ENCODE peak calls at places on chromosomes 6 and 20, in eight cellular contexts. One of them, this sample, is unnamed.

GRCh38 chr6:117906905-117907599 is at the start of gene SLC35F1:
- DNase-seq in lower leg skin: no peak
- DNase-seq in stimulated activated CD8-positive, alpha-beta memory T cell treated with anti-CD3 and anti-CD28 coated beads, Interleukin-7, amount 100 ng/mL, for 48 hours: no peak
- DNase-seq in T-cell: no peak
- DNase-seq in Daoy: peak
- DNase-seq in bronchial epithelial cell: no peak
- DNase-seq in anterior cingulate cortex: peak
- DNase-seq in fibroblast of lung: peak
- DNase-seq in this sample: no peak

GRCh38 chr6:163391983-163392382 is 22.5 kb upstream of the QKI start:
- DNase-seq in lower leg skin: no peak
- DNase-seq in stimulated activated CD8-positive, alpha-beta memory T cell treated with anti-CD3 and anti-CD28 coated beads, Interleukin-7, amount 100 ng/mL, for 48 hours: no peak
- DNase-seq in T-cell: no peak
- DNase-seq in Daoy: peak
- DNase-seq in bronchial epithelial cell: peak
- DNase-seq in anterior cingulate cortex: no peak
- DNase-seq in fibroblast of lung: no peak
- DNase-seq in this sample: no peak

GRCh38 chr6:125888989-125889656 is 67.4 kb upstream of the HINT3 start:
- DNase-seq in lower leg skin: no peak
- DNase-seq in stimulated activated CD8-positive, alpha-beta memory T cell treated with anti-CD3 and anti-CD28 coated beads, Interleukin-7, amount 100 ng/mL, for 48 hours: no peak
- DNase-seq in T-cell: peak
- DNase-seq in Daoy: peak
- DNase-seq in bronchial epithelial cell: peak
- DNase-seq in anterior cingulate cortex: no peak
- DNase-seq in fibroblast of lung: peak
- DNase-seq in this sample: peak

GRCh38 chr20:4167261-4168004 is 152.1 kb upstream of the RNF24 start:
- DNase-seq in lower leg skin: no peak
- DNase-seq in stimulated activated CD8-positive, alpha-beta memory T cell treated with anti-CD3 and anti-CD28 coated beads, Interleukin-7, amount 100 ng/mL, for 48 hours: no peak
- DNase-seq in T-cell: no peak
- DNase-seq in Daoy: no peak
- DNase-seq in bronchial epithelial cell: no peak
- DNase-seq in anterior cingulate cortex: peak
- DNase-seq in fibroblast of lung: no peak
- DNase-seq in this sample: no peak

GRCh38 chr6:149876241-149876933 is 12.2 kb upstream of the LRP11 start:
- DNase-seq in lower leg skin: no peak
- DNase-seq in stimulated activated CD8-positive, alpha-beta memory T cell treated with anti-CD3 and anti-CD28 coated beads, Interleukin-7, amount 100 ng/mL, for 48 hours: no peak
- DNase-seq in T-cell: no peak
- DNase-seq in Daoy: no peak
- DNase-seq in bronchial epithelial cell: no peak
- DNase-seq in anterior cingulate cortex: no peak
- DNase-seq in fibroblast of lung: no peak
- DNase-seq in this sample: no peak

GRCh38 chr6:140546640-140547039 is 1172.2 kb upstream of the CITED2 start:
- DNase-seq in lower leg skin: no peak
- DNase-seq in stimulated activated CD8-positive, alpha-beta memory T cell treated with anti-CD3 and anti-CD28 coated beads, Interleukin-7, amount 100 ng/mL, for 48 hours: no peak
- DNase-seq in T-cell: no peak
- DNase-seq in Daoy: no peak
- DNase-seq in bronchial epithelial cell: peak
- DNase-seq in anterior cingulate cortex: no peak
- DNase-seq in fibroblast of lung: peak
- DNase-seq in this sample: no peak

GRCh38 chr20:36400901-36401300 is 94.8 kb downstream of the DLGAP4 start:
- DNase-seq in lower leg skin: no peak
- DNase-seq in stimulated activated CD8-positive, alpha-beta memory T cell treated with anti-CD3 and anti-CD28 coated beads, Interleukin-7, amount 100 ng/mL, for 48 hours: no peak
- DNase-seq in T-cell: no peak
- DNase-seq in Daoy: no peak
- DNase-seq in bronchial epithelial cell: no peak
- DNase-seq in anterior cingulate cortex: no peak
- DNase-seq in fibroblast of lung: no peak
- DNase-seq in this sample: no peak

GRCh38 chr6:158322724-158323560 is 10.7 kb downstream of the TULP4 start:
- DNase-seq in lower leg skin: no peak
- DNase-seq in stimulated activated CD8-positive, alpha-beta memory T cell treated with anti-CD3 and anti-CD28 coated beads, Interleukin-7, amount 100 ng/mL, for 48 hours: no peak
- DNase-seq in T-cell: no peak
- DNase-seq in Daoy: no peak
- DNase-seq in bronchial epithelial cell: peak
- DNase-seq in anterior cingulate cortex: no peak
- DNase-seq in fibroblast of lung: peak
- DNase-seq in this sample: no peak

GRCh38 chr20:47887064-47887463 is 101.8 kb upstream of the SULF2 start:
- DNase-seq in lower leg skin: peak
- DNase-seq in stimulated activated CD8-positive, alpha-beta memory T cell treated with anti-CD3 and anti-CD28 coated beads, Interleukin-7, amount 100 ng/mL, for 48 hours: no peak
- DNase-seq in T-cell: no peak
- DNase-seq in Daoy: no peak
- DNase-seq in bronchial epithelial cell: no peak
- DNase-seq in anterior cingulate cortex: no peak
- DNase-seq in fibroblast of lung: no peak
- DNase-seq in this sample: no peak

GRCh38 chr6:158849899-158850806 is 31.0 kb upstream of the EZR start:
- DNase-seq in lower leg skin: no peak
- DNase-seq in stimulated activated CD8-positive, alpha-beta memory T cell treated with anti-CD3 and anti-CD28 coated beads, Interleukin-7, amount 100 ng/mL, for 48 hours: peak
- DNase-seq in T-cell: peak
- DNase-seq in Daoy: peak
- DNase-seq in bronchial epithelial cell: peak
- DNase-seq in anterior cingulate cortex: no peak
- DNase-seq in fibroblast of lung: peak
- DNase-seq in this sample: peak

GRCh38 chr20:59812286-59813125 is 120.9 kb downstream of the SYCP2 start:
- DNase-seq in lower leg skin: peak
- DNase-seq in stimulated activated CD8-positive, alpha-beta memory T cell treated with anti-CD3 and anti-CD28 coated beads, Interleukin-7, amount 100 ng/mL, for 48 hours: no peak
- DNase-seq in T-cell: no peak
- DNase-seq in Daoy: no peak
- DNase-seq in bronchial epithelial cell: no peak
- DNase-seq in anterior cingulate cortex: no peak
- DNase-seq in fibroblast of lung: no peak
- DNase-seq in this sample: no peak

GRCh38 chr6:3741477-3741871 is 10.0 kb downstream of the PXDC1 start:
- DNase-seq in lower leg skin: peak
- DNase-seq in stimulated activated CD8-positive, alpha-beta memory T cell treated with anti-CD3 and anti-CD28 coated beads, Interleukin-7, amount 100 ng/mL, for 48 hours: no peak
- DNase-seq in T-cell: no peak
- DNase-seq in Daoy: no peak
- DNase-seq in bronchial epithelial cell: no peak
- DNase-seq in anterior cingulate cortex: no peak
- DNase-seq in fibroblast of lung: no peak
- DNase-seq in this sample: no peak

GRCh38 chr6:157808405-157808950 is 14.6 kb upstream of the SNX9 start:
- DNase-seq in lower leg skin: no peak
- DNase-seq in stimulated activated CD8-positive, alpha-beta memory T cell treated with anti-CD3 and anti-CD28 coated beads, Interleukin-7, amount 100 ng/mL, for 48 hours: no peak
- DNase-seq in T-cell: no peak
- DNase-seq in Daoy: no peak
- DNase-seq in bronchial epithelial cell: no peak
- DNase-seq in anterior cingulate cortex: no peak
- DNase-seq in fibroblast of lung: no peak
- DNase-seq in this sample: no peak

GRCh38 chr6:160278311-160278710 is 19.7 kb upstream of the SLC22A2 start:
- DNase-seq in lower leg skin: no peak
- DNase-seq in stimulated activated CD8-positive, alpha-beta memory T cell treated with anti-CD3 and anti-CD28 coated beads, Interleukin-7, amount 100 ng/mL, for 48 hours: no peak
- DNase-seq in T-cell: no peak
- DNase-seq in Daoy: no peak
- DNase-seq in bronchial epithelial cell: no peak
- DNase-seq in anterior cingulate cortex: no peak
- DNase-seq in fibroblast of lung: no peak
- DNase-seq in this sample: no peak

GRCh38 chr20:34980543-34981213 is 25.0 kb downstream of the MYH7B start:
- DNase-seq in lower leg skin: no peak
- DNase-seq in stimulated activated CD8-positive, alpha-beta memory T cell treated with anti-CD3 and anti-CD28 coated beads, Interleukin-7, amount 100 ng/mL, for 48 hours: no peak
- DNase-seq in T-cell: no peak
- DNase-seq in Daoy: no peak
- DNase-seq in bronchial epithelial cell: no peak
- DNase-seq in anterior cingulate cortex: no peak
- DNase-seq in fibroblast of lung: peak
- DNase-seq in this sample: no peak

GRCh38 chr6:88517737-88518136 is 351.6 kb upstream of the CNR1 start:
- DNase-seq in lower leg skin: no peak
- DNase-seq in stimulated activated CD8-positive, alpha-beta memory T cell treated with anti-CD3 and anti-CD28 coated beads, Interleukin-7, amount 100 ng/mL, for 48 hours: no peak
- DNase-seq in T-cell: no peak
- DNase-seq in Daoy: no peak
- DNase-seq in bronchial epithelial cell: no peak
- DNase-seq in anterior cingulate cortex: no peak
- DNase-seq in fibroblast of lung: no peak
- DNase-seq in this sample: no peak

GRCh38 chr6:68777956-68778355 is 142.9 kb downstream of the ADGRB3 start:
- DNase-seq in lower leg skin: no peak
- DNase-seq in stimulated activated CD8-positive, alpha-beta memory T cell treated with anti-CD3 and anti-CD28 coated beads, Interleukin-7, amount 100 ng/mL, for 48 hours: no peak
- DNase-seq in T-cell: no peak
- DNase-seq in Daoy: no peak
- DNase-seq in bronchial epithelial cell: peak
- DNase-seq in anterior cingulate cortex: no peak
- DNase-seq in fibroblast of lung: peak
- DNase-seq in this sample: no peak

GRCh38 chr6:87926072-87926471 is 121.6 kb upstream of the SPACA1 start:
- DNase-seq in lower leg skin: no peak
- DNase-seq in stimulated activated CD8-positive, alpha-beta memory T cell treated with anti-CD3 and anti-CD28 coated beads, Interleukin-7, amount 100 ng/mL, for 48 hours: no peak
- DNase-seq in T-cell: no peak
- DNase-seq in Daoy: no peak
- DNase-seq in bronchial epithelial cell: no peak
- DNase-seq in anterior cingulate cortex: no peak
- DNase-seq in fibroblast of lung: no peak
- DNase-seq in this sample: no peak

GRCh38 chr6:2432258-2432657 is 186.9 kb upstream of the GMDS start:
- DNase-seq in lower leg skin: no peak
- DNase-seq in stimulated activated CD8-positive, alpha-beta memory T cell treated with anti-CD3 and anti-CD28 coated beads, Interleukin-7, amount 100 ng/mL, for 48 hours: no peak
- DNase-seq in T-cell: no peak
- DNase-seq in Daoy: peak
- DNase-seq in bronchial epithelial cell: peak
- DNase-seq in anterior cingulate cortex: no peak
- DNase-seq in fibroblast of lung: peak
- DNase-seq in this sample: no peak

GRCh38 chr20:2297352-2297717 is 1.5 kb downstream of the TGM3 start:
- DNase-seq in lower leg skin: peak
- DNase-seq in stimulated activated CD8-positive, alpha-beta memory T cell treated with anti-CD3 and anti-CD28 coated beads, Interleukin-7, amount 100 ng/mL, for 48 hours: no peak
- DNase-seq in T-cell: no peak
- DNase-seq in Daoy: peak
- DNase-seq in bronchial epithelial cell: no peak
- DNase-seq in anterior cingulate cortex: no peak
- DNase-seq in fibroblast of lung: no peak
- DNase-seq in this sample: no peak

GRCh38 chr20:37729909-37730308 is 36.1 kb downstream of the CTNNBL1 start:
- DNase-seq in lower leg skin: no peak
- DNase-seq in stimulated activated CD8-positive, alpha-beta memory T cell treated with anti-CD3 and anti-CD28 coated beads, Interleukin-7, amount 100 ng/mL, for 48 hours: no peak
- DNase-seq in T-cell: no peak
- DNase-seq in Daoy: no peak
- DNase-seq in bronchial epithelial cell: peak
- DNase-seq in anterior cingulate cortex: no peak
- DNase-seq in fibroblast of lung: no peak
- DNase-seq in this sample: no peak

GRCh38 chr6:163820745-163821456 is 406.4 kb downstream of the QKI start:
- DNase-seq in lower leg skin: peak
- DNase-seq in stimulated activated CD8-positive, alpha-beta memory T cell treated with anti-CD3 and anti-CD28 coated beads, Interleukin-7, amount 100 ng/mL, for 48 hours: no peak
- DNase-seq in T-cell: no peak
- DNase-seq in Daoy: no peak
- DNase-seq in bronchial epithelial cell: no peak
- DNase-seq in anterior cingulate cortex: no peak
- DNase-seq in fibroblast of lung: no peak
- DNase-seq in this sample: no peak

GRCh38 chr6:46734867-46735719 is at the start of gene PLA2G7:
- DNase-seq in lower leg skin: no peak
- DNase-seq in stimulated activated CD8-positive, alpha-beta memory T cell treated with anti-CD3 and anti-CD28 coated beads, Interleukin-7, amount 100 ng/mL, for 48 hours: no peak
- DNase-seq in T-cell: no peak
- DNase-seq in Daoy: peak
- DNase-seq in bronchial epithelial cell: peak
- DNase-seq in anterior cingulate cortex: peak
- DNase-seq in fibroblast of lung: peak
- DNase-seq in this sample: no peak

GRCh38 chr20:31560094-31560899 is 44.8 kb upstream of the ID1 start:
- DNase-seq in lower leg skin: peak
- DNase-seq in stimulated activated CD8-positive, alpha-beta memory T cell treated with anti-CD3 and anti-CD28 coated beads, Interleukin-7, amount 100 ng/mL, for 48 hours: no peak
- DNase-seq in T-cell: peak
- DNase-seq in Daoy: peak
- DNase-seq in bronchial epithelial cell: peak
- DNase-seq in anterior cingulate cortex: no peak
- DNase-seq in fibroblast of lung: peak
- DNase-seq in this sample: peak

GRCh38 chr20:57392512-57393271 is 1.5 kb downstream of the RBM38 start:
- DNase-seq in lower leg skin: no peak
- DNase-seq in stimulated activated CD8-positive, alpha-beta memory T cell treated with anti-CD3 and anti-CD28 coated beads, Interleukin-7, amount 100 ng/mL, for 48 hours: peak
- DNase-seq in T-cell: peak
- DNase-seq in Daoy: no peak
- DNase-seq in bronchial epithelial cell: no peak
- DNase-seq in anterior cingulate cortex: no peak
- DNase-seq in fibroblast of lung: no peak
- DNase-seq in this sample: peak

GRCh38 chr6:1464796-1465348 is 75.5 kb downstream of the FOXF2 start:
- DNase-seq in lower leg skin: no peak
- DNase-seq in stimulated activated CD8-positive, alpha-beta memory T cell treated with anti-CD3 and anti-CD28 coated beads, Interleukin-7, amount 100 ng/mL, for 48 hours: no peak
- DNase-seq in T-cell: no peak
- DNase-seq in Daoy: no peak
- DNase-seq in bronchial epithelial cell: peak
- DNase-seq in anterior cingulate cortex: no peak
- DNase-seq in fibroblast of lung: no peak
- DNase-seq in this sample: no peak

GRCh38 chr20:62997626-62998025 is 9.1 kb downstream of the BHLHE23 start:
- DNase-seq in lower leg skin: no peak
- DNase-seq in stimulated activated CD8-positive, alpha-beta memory T cell treated with anti-CD3 and anti-CD28 coated beads, Interleukin-7, amount 100 ng/mL, for 48 hours: no peak
- DNase-seq in T-cell: no peak
- DNase-seq in Daoy: peak
- DNase-seq in bronchial epithelial cell: no peak
- DNase-seq in anterior cingulate cortex: no peak
- DNase-seq in fibroblast of lung: no peak
- DNase-seq in this sample: no peak

GRCh38 chr20:30985386-30985785 is 272.1 kb upstream of the DEFB115 start:
- DNase-seq in lower leg skin: peak
- DNase-seq in stimulated activated CD8-positive, alpha-beta memory T cell treated with anti-CD3 and anti-CD28 coated beads, Interleukin-7, amount 100 ng/mL, for 48 hours: no peak
- DNase-seq in T-cell: no peak
- DNase-seq in Daoy: no peak
- DNase-seq in bronchial epithelial cell: no peak
- DNase-seq in anterior cingulate cortex: no peak
- DNase-seq in fibroblast of lung: no peak
- DNase-seq in this sample: no peak

GRCh38 chr6:79170431-79170830 is 64.1 kb downstream of the HMGN3 start:
- DNase-seq in lower leg skin: no peak
- DNase-seq in stimulated activated CD8-positive, alpha-beta memory T cell treated with anti-CD3 and anti-CD28 coated beads, Interleukin-7, amount 100 ng/mL, for 48 hours: no peak
- DNase-seq in T-cell: no peak
- DNase-seq in Daoy: no peak
- DNase-seq in bronchial epithelial cell: no peak
- DNase-seq in anterior cingulate cortex: no peak
- DNase-seq in fibroblast of lung: no peak
- DNase-seq in this sample: no peak

GRCh38 chr20:19828233-19828632 is 70.2 kb downstream of the RIN2 start:
- DNase-seq in lower leg skin: no peak
- DNase-seq in stimulated activated CD8-positive, alpha-beta memory T cell treated with anti-CD3 and anti-CD28 coated beads, Interleukin-7, amount 100 ng/mL, for 48 hours: peak
- DNase-seq in T-cell: no peak
- DNase-seq in Daoy: peak
- DNase-seq in bronchial epithelial cell: peak
- DNase-seq in anterior cingulate cortex: no peak
- DNase-seq in fibroblast of lung: peak
- DNase-seq in this sample: no peak

GRCh38 chr20:23086056-23086551 is at the start of gene CD93:
- DNase-seq in lower leg skin: peak
- DNase-seq in stimulated activated CD8-positive, alpha-beta memory T cell treated with anti-CD3 and anti-CD28 coated beads, Interleukin-7, amount 100 ng/mL, for 48 hours: no peak
- DNase-seq in T-cell: no peak
- DNase-seq in Daoy: no peak
- DNase-seq in bronchial epithelial cell: no peak
- DNase-seq in anterior cingulate cortex: no peak
- DNase-seq in fibroblast of lung: no peak
- DNase-seq in this sample: no peak

GRCh38 chr6:157990321-157991066 is 8.8 kb downstream of the SYNJ2 start:
- DNase-seq in lower leg skin: no peak
- DNase-seq in stimulated activated CD8-positive, alpha-beta memory T cell treated with anti-CD3 and anti-CD28 coated beads, Interleukin-7, amount 100 ng/mL, for 48 hours: no peak
- DNase-seq in T-cell: peak
- DNase-seq in Daoy: no peak
- DNase-seq in bronchial epithelial cell: no peak
- DNase-seq in anterior cingulate cortex: no peak
- DNase-seq in fibroblast of lung: no peak
- DNase-seq in this sample: no peak

GRCh38 chr6:4102687-4103244 is 23.8 kb upstream of the FAM217A start:
- DNase-seq in lower leg skin: no peak
- DNase-seq in stimulated activated CD8-positive, alpha-beta memory T cell treated with anti-CD3 and anti-CD28 coated beads, Interleukin-7, amount 100 ng/mL, for 48 hours: no peak
- DNase-seq in T-cell: no peak
- DNase-seq in Daoy: no peak
- DNase-seq in bronchial epithelial cell: no peak
- DNase-seq in anterior cingulate cortex: no peak
- DNase-seq in fibroblast of lung: no peak
- DNase-seq in this sample: no peak

GRCh38 chr6:43376551-43376981 is 7.1 kb upstream of the ZNF318 start:
- DNase-seq in lower leg skin: no peak
- DNase-seq in stimulated activated CD8-positive, alpha-beta memory T cell treated with anti-CD3 and anti-CD28 coated beads, Interleukin-7, amount 100 ng/mL, for 48 hours: peak
- DNase-seq in T-cell: no peak
- DNase-seq in Daoy: peak
- DNase-seq in bronchial epithelial cell: peak
- DNase-seq in anterior cingulate cortex: no peak
- DNase-seq in fibroblast of lung: no peak
- DNase-seq in this sample: no peak

This sample was measured in effector memory CD8-positive, alpha-beta T cell.